ENCODE peak calls at places on chromosome 5, in seven cellular contexts. E is ureter, C is left ventricle myocardium inferior, X is iris pigment epithelial cell, Y is sigmoid colon, O is posterior vena cava, J is GDM1. S is an unnamed sample.
A peak's percentile ranks its signal among the peaks of the same experiment; 100 is the strongest.

GRCh38 chr5:51494821-51495220 is 111.6 kb downstream of the ISL1 start:
- DNase-seq in E (no peak), C (peak; percentile 6), X (no peak), Y (no peak), O (no peak), J (no peak), S (peak; percentile 38)

GRCh38 chr5:6175172-6175855 is 203.0 kb downstream of the MED10 start:
- DNase-seq in E (no peak), C (no peak), X (no peak), Y (no peak), O (no peak), J (no peak), S (no peak)

GRCh38 chr5:79853676-79854418 is 137.2 kb downstream of the MTX3 start:
- DNase-seq in E (no peak), C (no peak), X (no peak), Y (no peak), O (no peak), J (no peak), S (no peak)

GRCh38 chr5:40841068-40841805 is at the start of gene CARD6:
- DNase-seq in E (no peak), C (no peak), X (peak; percentile 61), Y (no peak), O (no peak), J (no peak), S (no peak)

GRCh38 chr5:139644646-139645494 is 3.3 kb upstream of the CXXC5 start:
- DNase-seq in E (peak; percentile 26), C (no peak), X (no peak), Y (peak; percentile 26), O (peak; percentile 52), J (no peak), S (peak; percentile 52)

GRCh38 chr5:170408189-170408588 is 19.0 kb upstream of the KCNMB1 start:
- DNase-seq in E (no peak), C (no peak), X (no peak), Y (no peak), O (no peak), J (no peak), S (no peak)

GRCh38 chr5:68505917-68506860 is 290.6 kb downstream of the PIK3R1 start:
- DNase-seq in E (no peak), C (no peak), X (peak; percentile 59), Y (no peak), O (no peak), J (no peak), S (no peak)

GRCh38 chr5:115872447-115872846 is 30.7 kb downstream of the AP3S1 start:
- DNase-seq in E (no peak), C (no peak), X (no peak), Y (no peak), O (no peak), J (no peak), S (no peak)

GRCh38 chr5:43533646-43534045 is 18.7 kb upstream of the C5orf34 start:
- DNase-seq in E (no peak), C (no peak), X (no peak), Y (no peak), O (no peak), J (no peak), S (no peak)